ENCODE peak calls at places on chromosomes 16 and 17, in four cellular contexts. One of them, this sample, is unnamed.

GRCh38 chr16:12971216-12971615 is 69.8 kb downstream of the SHISA9 start:
- DNase-seq in upper lobe of left lung: no peak
- DNase-seq in mesothelial cell of epicardium: peak; percentile 37
- DNase-seq in cardiac fibroblast: peak; percentile 16
- DNase-seq in this sample: no peak

GRCh38 chr16:81495321-81496234 is 51.0 kb downstream of the CMIP start:
- DNase-seq in cardiac fibroblast: no peak
- DNase-seq in mesothelial cell of epicardium: no peak
- DNase-seq in upper lobe of left lung: peak; percentile 66
- DNase-seq in this sample: no peak

GRCh38 chr16:84183911-84184310 is 2.9 kb downstream of the TAF1C start:
- DNase-seq in mesothelial cell of epicardium: no peak
- DNase-seq in cardiac fibroblast: peak; percentile 18
- DNase-seq in upper lobe of left lung: no peak
- DNase-seq in this sample: no peak

GRCh38 chr17:7835818-7836595 is 2.0 kb downstream of the KDM6B start:
- DNase-seq in cardiac fibroblast: peak; percentile 59
- DNase-seq in upper lobe of left lung: peak; percentile 82
- DNase-seq in mesothelial cell of epicardium: no peak
- DNase-seq in this sample: peak; percentile 70

GRCh38 chr16:56401482-56401881 is 23.9 kb downstream of the AMFR start:
- DNase-seq in mesothelial cell of epicardium: no peak
- DNase-seq in upper lobe of left lung: no peak
- DNase-seq in cardiac fibroblast: no peak
- DNase-seq in this sample: no peak

GRCh38 chr17:2064511-2064910 is 9.6 kb downstream of the HIC1 start:
- DNase-seq in cardiac fibroblast: peak; percentile 77
- DNase-seq in upper lobe of left lung: no peak
- DNase-seq in mesothelial cell of epicardium: no peak
- DNase-seq in this sample: no peak

GRCh38 chr17:7530294-7530900 is 18.5 kb upstream of the TNFSF12 start:
- DNase-seq in mesothelial cell of epicardium: no peak
- DNase-seq in cardiac fibroblast: no peak
- DNase-seq in upper lobe of left lung: no peak
- DNase-seq in this sample: no peak

GRCh38 chr17:35735036-35735805 is 3.8 kb downstream of the RASL10B start:
- DNase-seq in mesothelial cell of epicardium: no peak
- DNase-seq in upper lobe of left lung: no peak
- DNase-seq in cardiac fibroblast: no peak
- DNase-seq in this sample: no peak

GRCh38 chr17:57551321-57552079 is 193.6 kb downstream of the CCDC182 start:
- DNase-seq in upper lobe of left lung: no peak
- DNase-seq in cardiac fibroblast: no peak
- DNase-seq in mesothelial cell of epicardium: no peak
- DNase-seq in this sample: peak; percentile 35

GRCh38 chr17:74295625-74296547 is 21.9 kb downstream of the DNAI2 start:
- DNase-seq in cardiac fibroblast: no peak
- DNase-seq in mesothelial cell of epicardium: no peak
- DNase-seq in upper lobe of left lung: no peak
- DNase-seq in this sample: no peak

GRCh38 chr16:24482681-24483202 is 56.6 kb upstream of the RBBP6 start:
- DNase-seq in upper lobe of left lung: no peak
- DNase-seq in cardiac fibroblast: no peak
- DNase-seq in mesothelial cell of epicardium: no peak
- DNase-seq in this sample: no peak

GRCh38 chr16:84356591-84357116 is 11.7 kb upstream of the ATP2C2 start:
- DNase-seq in upper lobe of left lung: peak; percentile 61
- DNase-seq in mesothelial cell of epicardium: no peak
- DNase-seq in cardiac fibroblast: no peak
- DNase-seq in this sample: no peak

GRCh38 chr16:824194-824593 is 23.7 kb upstream of the GNG13 start:
- DNase-seq in mesothelial cell of epicardium: no peak
- DNase-seq in cardiac fibroblast: no peak
- DNase-seq in upper lobe of left lung: no peak
- DNase-seq in this sample: no peak

GRCh38 chr16:81266680-81267095 is 28.2 kb downstream of the BCO1 start:
- DNase-seq in cardiac fibroblast: no peak
- DNase-seq in mesothelial cell of epicardium: no peak
- DNase-seq in upper lobe of left lung: no peak
- DNase-seq in this sample: peak; percentile 55

GRCh38 chr16:80948886-80949502 is 57.7 kb downstream of the CMC2 start:
- DNase-seq in upper lobe of left lung: peak; percentile 27
- DNase-seq in mesothelial cell of epicardium: no peak
- DNase-seq in cardiac fibroblast: peak; percentile 83
- DNase-seq in this sample: peak; percentile 46

GRCh38 chr17:31092475-31093064 is 2.2 kb upstream of the NF1 start:
- DNase-seq in cardiac fibroblast: no peak
- DNase-seq in upper lobe of left lung: no peak
- DNase-seq in mesothelial cell of epicardium: no peak
- DNase-seq in this sample: no peak

GRCh38 chr16:87339086-87339723 is 22.0 kb upstream of the C16orf95 start:
- DNase-seq in upper lobe of left lung: no peak
- DNase-seq in mesothelial cell of epicardium: no peak
- DNase-seq in cardiac fibroblast: no peak
- DNase-seq in this sample: no peak

GRCh38 chr17:35257080-35257701 is 14.3 kb downstream of the SLFN5 start:
- DNase-seq in upper lobe of left lung: peak; percentile 62
- DNase-seq in cardiac fibroblast: peak; percentile 77
- DNase-seq in mesothelial cell of epicardium: no peak
- DNase-seq in this sample: no peak

GRCh38 chr16:8712589-8713361 is 38.4 kb downstream of the ABAT start:
- DNase-seq in upper lobe of left lung: no peak
- DNase-seq in cardiac fibroblast: no peak
- DNase-seq in mesothelial cell of epicardium: peak; percentile 35
- DNase-seq in this sample: no peak

GRCh38 chr17:6648181-6648580 is 3.2 kb downstream of the MED31 start:
- DNase-seq in cardiac fibroblast: no peak
- DNase-seq in mesothelial cell of epicardium: no peak
- DNase-seq in upper lobe of left lung: no peak
- DNase-seq in this sample: no peak

GRCh38 chr16:49833055-49833454 is 22.9 kb downstream of the ZNF423 start:
- DNase-seq in mesothelial cell of epicardium: no peak
- DNase-seq in upper lobe of left lung: peak; percentile 39
- DNase-seq in cardiac fibroblast: peak; percentile 17
- DNase-seq in this sample: no peak

GRCh38 chr17:29235904-29236303 is 10.8 kb upstream of the CRYBA1 start:
- DNase-seq in upper lobe of left lung: no peak
- DNase-seq in cardiac fibroblast: no peak
- DNase-seq in mesothelial cell of epicardium: no peak
- DNase-seq in this sample: no peak

GRCh38 chr16:20741555-20742285 is at the start of gene THUMPD1:
- DNase-seq in upper lobe of left lung: peak; percentile 99
- DNase-seq in cardiac fibroblast: peak; percentile 96
- DNase-seq in mesothelial cell of epicardium: peak; percentile 89
- DNase-seq in this sample: peak; percentile 99

GRCh38 chr16:81626181-81626674 is 152.9 kb upstream of the PLCG2 start:
- DNase-seq in upper lobe of left lung: no peak
- DNase-seq in cardiac fibroblast: peak; percentile 33
- DNase-seq in mesothelial cell of epicardium: no peak
- DNase-seq in this sample: peak; percentile 75

GRCh38 chr17:57048096-57048495 is 37.0 kb upstream of the AKAP1 start:
- DNase-seq in cardiac fibroblast: no peak
- DNase-seq in upper lobe of left lung: no peak
- DNase-seq in mesothelial cell of epicardium: no peak
- DNase-seq in this sample: no peak

GRCh38 chr17:48561894-48562810 is 16.0 kb downstream of the HOXB4 start:
- DNase-seq in upper lobe of left lung: no peak
- DNase-seq in cardiac fibroblast: no peak
- DNase-seq in mesothelial cell of epicardium: no peak
- DNase-seq in this sample: no peak

GRCh38 chr16:54591816-54592246 is 305.2 kb upstream of the IRX3 start:
- DNase-seq in mesothelial cell of epicardium: no peak
- DNase-seq in upper lobe of left lung: no peak
- DNase-seq in cardiac fibroblast: no peak
- DNase-seq in this sample: no peak

GRCh38 chr17:77286641-77287431 is 146.1 kb downstream of the SEC14L1 start:
- DNase-seq in cardiac fibroblast: peak; percentile 81
- DNase-seq in upper lobe of left lung: peak; percentile 52
- DNase-seq in mesothelial cell of epicardium: no peak
- DNase-seq in this sample: no peak

GRCh38 chr17:12134101-12134500 is 113.4 kb downstream of the MAP2K4 start:
- DNase-seq in cardiac fibroblast: no peak
- DNase-seq in upper lobe of left lung: no peak
- DNase-seq in mesothelial cell of epicardium: no peak
- DNase-seq in this sample: no peak

GRCh38 chr17:74961657-74962360 is 10.8 kb downstream of the HID1 start:
- DNase-seq in cardiac fibroblast: peak; percentile 91
- DNase-seq in upper lobe of left lung: peak; percentile 90
- DNase-seq in mesothelial cell of epicardium: peak; percentile 83
- DNase-seq in this sample: peak; percentile 91

DNA sequence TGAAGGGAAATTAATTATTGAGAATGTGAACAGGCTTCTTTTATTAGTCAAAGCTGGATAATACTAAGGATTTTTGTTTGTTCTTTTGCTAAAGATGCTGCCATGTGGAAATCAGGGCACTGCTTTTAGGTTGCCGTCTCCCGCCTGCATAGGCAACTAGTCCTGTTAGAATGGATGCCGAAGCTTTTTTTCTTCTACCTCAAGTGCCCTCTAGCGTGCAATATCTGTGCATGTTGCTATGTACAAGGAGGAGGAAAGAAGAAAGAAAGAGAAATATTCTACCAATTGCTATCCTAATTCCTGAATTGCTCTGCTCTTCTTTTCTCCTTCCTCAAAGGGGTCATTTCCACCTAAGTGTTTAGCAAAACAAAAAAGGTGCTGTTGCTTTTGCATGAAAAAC is 5.2 kb upstream of the CDH8 start:
- DNase-seq in upper lobe of left lung: no peak
- DNase-seq in cardiac fibroblast: peak; percentile 63
- DNase-seq in mesothelial cell of epicardium: no peak
- DNase-seq in this sample: no peak
- TF ChIP-seq CTCF in upper lobe of left lung: no peak
- TF ChIP-seq CTCF in cardiac fibroblast: peak; percentile 41
- TF ChIP-seq CTCF in mesothelial cell of epicardium: no peak
- TF ChIP-seq CTCF in this sample: no peak

GRCh38 chr16:74309789-74310781 is 13.5 kb downstream of the PSMD7 start:
- DNase-seq in cardiac fibroblast: peak; percentile 72
- DNase-seq in mesothelial cell of epicardium: no peak
- DNase-seq in upper lobe of left lung: no peak
- DNase-seq in this sample: peak; percentile 34
- TF ChIP-seq CTCF in cardiac fibroblast: peak; percentile 71
- TF ChIP-seq CTCF in mesothelial cell of epicardium: peak; percentile 69
- TF ChIP-seq CTCF in upper lobe of left lung: peak; percentile 38
- TF ChIP-seq CTCF in this sample: peak; percentile 86

GRCh38 chr16:4160663-4161436 is 44.6 kb upstream of the ADCY9 start:
- DNase-seq in upper lobe of left lung: no peak
- DNase-seq in cardiac fibroblast: peak; percentile 64
- DNase-seq in mesothelial cell of epicardium: no peak
- DNase-seq in this sample: no peak
- TF ChIP-seq CTCF in upper lobe of left lung: no peak
- TF ChIP-seq CTCF in cardiac fibroblast: peak; percentile 27
- TF ChIP-seq CTCF in mesothelial cell of epicardium: no peak
- TF ChIP-seq CTCF in this sample: no peak

GRCh38 chr17:45893725-45894021 is 681 bp upstream of the MAPT start:
- DNase-seq in cardiac fibroblast: no peak
- DNase-seq in upper lobe of left lung: no peak
- DNase-seq in mesothelial cell of epicardium: no peak
- DNase-seq in this sample: no peak

GRCh38 chr17:45886852-45887251 is 7.5 kb upstream of the MAPT start:
- DNase-seq in cardiac fibroblast: no peak
- DNase-seq in upper lobe of left lung: no peak
- DNase-seq in mesothelial cell of epicardium: no peak
- DNase-seq in this sample: no peak

GRCh38 chr17:45894022-45894784 is at the start of gene MAPT:
- DNase-seq in cardiac fibroblast: peak; percentile 91
- DNase-seq in mesothelial cell of epicardium: peak; percentile 88
- DNase-seq in upper lobe of left lung: peak; percentile 90
- DNase-seq in this sample: peak; percentile 85

GRCh38 chr17:45888392-45888791 is 6.0 kb upstream of the MAPT start:
- DNase-seq in mesothelial cell of epicardium: no peak
- DNase-seq in upper lobe of left lung: no peak
- DNase-seq in cardiac fibroblast: no peak
- DNase-seq in this sample: peak; percentile 33

GRCh38 chr17:45889579-45889978 is 4.8 kb upstream of the MAPT start:
- DNase-seq in mesothelial cell of epicardium: no peak
- DNase-seq in cardiac fibroblast: no peak
- DNase-seq in upper lobe of left lung: no peak
- DNase-seq in this sample: no peak
- TF ChIP-seq CTCF in mesothelial cell of epicardium: no peak
- TF ChIP-seq CTCF in cardiac fibroblast: no peak
- TF ChIP-seq CTCF in upper lobe of left lung: no peak
- TF ChIP-seq CTCF in this sample: no peak

GRCh38 chr16:2905241-2905987 is 6.3 kb upstream of the FLYWCH1 start:
- DNase-seq in upper lobe of left lung: peak; percentile 100
- DNase-seq in mesothelial cell of epicardium: peak; percentile 92
- DNase-seq in cardiac fibroblast: peak; percentile 100
- DNase-seq in this sample: peak; percentile 100

GRCh38 chr16:2905988-2906387 is 5.7 kb upstream of the FLYWCH1 start:
- DNase-seq in upper lobe of left lung: no peak
- DNase-seq in mesothelial cell of epicardium: no peak
- DNase-seq in cardiac fibroblast: no peak
- DNase-seq in this sample: no peak

GRCh38 chr16:2904922-2905240 is 6.8 kb upstream of the FLYWCH1 start:
- DNase-seq in upper lobe of left lung: no peak
- DNase-seq in cardiac fibroblast: no peak
- DNase-seq in mesothelial cell of epicardium: no peak
- DNase-seq in this sample: no peak

GRCh38 chr16:2902337-2903130 is 9.2 kb upstream of the FLYWCH1 start:
- DNase-seq in mesothelial cell of epicardium: no peak
- DNase-seq in cardiac fibroblast: no peak
- DNase-seq in upper lobe of left lung: no peak
- DNase-seq in this sample: no peak

GRCh38 chr16:2904100-2904921 is 7.4 kb upstream of the FLYWCH1 start:
- DNase-seq in upper lobe of left lung: peak; percentile 93
- DNase-seq in mesothelial cell of epicardium: peak; percentile 71
- DNase-seq in cardiac fibroblast: peak; percentile 90
- DNase-seq in this sample: peak; percentile 84
- TF ChIP-seq CTCF in upper lobe of left lung: peak; percentile 91
- TF ChIP-seq CTCF in mesothelial cell of epicardium: peak; percentile 78
- TF ChIP-seq CTCF in cardiac fibroblast: peak; percentile 87
- TF ChIP-seq CTCF in this sample: peak; percentile 91

DNA sequence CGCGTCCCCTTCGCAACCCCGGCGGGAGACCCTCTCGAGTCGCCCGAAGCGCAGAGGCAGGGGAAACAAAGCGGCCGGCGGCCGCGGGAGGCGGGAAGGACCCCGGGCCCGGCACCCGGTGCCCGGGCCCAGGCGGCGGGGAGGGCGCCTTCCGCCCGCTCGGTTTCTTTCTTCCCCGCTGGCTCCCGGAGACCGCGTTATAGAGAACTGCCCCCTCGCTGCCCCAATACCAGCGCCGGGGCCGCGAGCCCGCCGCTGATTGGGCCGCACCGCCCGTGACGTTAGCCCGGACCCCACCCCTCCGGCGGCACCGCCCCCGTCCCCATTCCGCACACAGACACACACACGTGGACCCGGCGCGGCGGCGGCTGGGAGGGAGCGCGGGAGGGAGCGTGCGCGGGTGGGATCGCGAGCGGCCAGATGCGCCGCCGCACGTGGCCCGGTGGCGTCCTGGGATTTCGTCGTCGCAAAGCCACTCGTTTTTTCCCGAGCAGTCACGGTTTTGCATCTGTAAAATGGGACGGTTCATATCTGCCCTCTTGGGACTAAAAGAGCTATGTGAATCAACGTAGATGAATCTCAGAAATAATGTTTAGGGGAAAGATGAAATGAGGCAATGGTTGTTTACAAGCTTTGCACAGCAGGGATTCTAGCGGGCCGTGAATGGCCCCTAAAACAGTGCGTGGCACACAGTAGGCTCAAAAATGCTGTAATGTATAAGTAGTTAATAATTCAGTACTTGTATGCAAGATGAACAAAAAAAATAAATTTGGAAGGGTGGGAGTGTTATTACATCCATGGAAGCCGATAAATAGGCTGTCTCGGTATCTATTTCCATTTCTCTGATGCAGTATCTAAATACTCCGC is at the start of gene EPOP:
- DNase-seq in upper lobe of left lung: peak; percentile 88
- DNase-seq in cardiac fibroblast: peak; percentile 80
- DNase-seq in mesothelial cell of epicardium: peak; percentile 69
- DNase-seq in this sample: peak; percentile 93
- TF ChIP-seq CTCF in upper lobe of left lung: no peak
- TF ChIP-seq CTCF in cardiac fibroblast: no peak
- TF ChIP-seq CTCF in mesothelial cell of epicardium: no peak
- TF ChIP-seq CTCF in this sample: no peak

This sample was measured in activated CD8-positive, alpha-beta T cell treated with anti-CD3 and anti-CD28 coated beads for 36 hours.